ENCODE peak calls at places on chromosomes 12 and 14, in six cellular contexts. P, W, F, Z, T and R are unnamed samples.

GRCh38 chr14:29529418-29529817 is 398.2 kb downstream of the PRKD1 start:
- DNase-seq in P (no peak), W (peak), F (peak), Z (no peak), T (no peak), R (no peak)

GRCh38 chr12:47783821-47784819 is 11.1 kb downstream of the SLC48A1 start:
- DNase-seq in P (no peak), W (no peak), F (no peak), Z (no peak), T (no peak), R (no peak)

GRCh38 chr14:30312214-30312613 is 246.7 kb upstream of the G2E3 start:
- DNase-seq in P (no peak), W (no peak), F (no peak), Z (no peak), T (no peak), R (no peak)

GRCh38 chr14:50410921-50411320 is 14.2 kb upstream of the CDKL1 start:
- DNase-seq in P (no peak), W (peak), F (no peak), Z (no peak), T (no peak), R (no peak)

GRCh38 chr12:68623984-68624383 is 13.3 kb downstream of the RAP1B start:
- DNase-seq in P (no peak), W (no peak), F (no peak), Z (no peak), T (no peak), R (no peak)

GRCh38 chr14:21233457-21234076 is 35.7 kb downstream of the HNRNPC start:
- DNase-seq in P (no peak), W (no peak), F (peak), Z (peak), T (no peak), R (no peak)

GRCh38 chr14:34721129-34721528 is 6.7 kb upstream of the CFL2 start:
- DNase-seq in P (no peak), W (no peak), F (no peak), Z (no peak), T (no peak), R (no peak)

GRCh38 chr14:54395284-54395683 is 1.5 kb upstream of the CDKN3 start:
- DNase-seq in P (no peak), W (no peak), F (no peak), Z (no peak), T (no peak), R (no peak)

GRCh38 chr12:4161718-4162117 is 111.8 kb upstream of the CCND2 start:
- DNase-seq in P (no peak), W (no peak), F (no peak), Z (no peak), T (no peak), R (no peak)

GRCh38 chr14:104222396-104223036 is 84.1 kb downstream of the KIF26A start:
- DNase-seq in P (no peak), W (no peak), F (no peak), Z (no peak), T (no peak), R (no peak)

GRCh38 chr14:90518941-90519256 is 122.1 kb downstream of the CALM1 start:
- DNase-seq in P (no peak), W (no peak), F (peak), Z (peak), T (no peak), R (no peak)
- TF ChIP-seq CTCF in P (no peak), W (peak), F (peak), Z (peak), T (peak), R (peak)

GRCh38 chr12:31728917-31729640 is at the start of gene AMN1:
- DNase-seq in P (peak), W (peak), F (peak), Z (peak), T (peak), R (peak)
- TF ChIP-seq CTCF in P (peak), W (no peak), F (no peak), Z (no peak), T (no peak), R (no peak)

DNA sequence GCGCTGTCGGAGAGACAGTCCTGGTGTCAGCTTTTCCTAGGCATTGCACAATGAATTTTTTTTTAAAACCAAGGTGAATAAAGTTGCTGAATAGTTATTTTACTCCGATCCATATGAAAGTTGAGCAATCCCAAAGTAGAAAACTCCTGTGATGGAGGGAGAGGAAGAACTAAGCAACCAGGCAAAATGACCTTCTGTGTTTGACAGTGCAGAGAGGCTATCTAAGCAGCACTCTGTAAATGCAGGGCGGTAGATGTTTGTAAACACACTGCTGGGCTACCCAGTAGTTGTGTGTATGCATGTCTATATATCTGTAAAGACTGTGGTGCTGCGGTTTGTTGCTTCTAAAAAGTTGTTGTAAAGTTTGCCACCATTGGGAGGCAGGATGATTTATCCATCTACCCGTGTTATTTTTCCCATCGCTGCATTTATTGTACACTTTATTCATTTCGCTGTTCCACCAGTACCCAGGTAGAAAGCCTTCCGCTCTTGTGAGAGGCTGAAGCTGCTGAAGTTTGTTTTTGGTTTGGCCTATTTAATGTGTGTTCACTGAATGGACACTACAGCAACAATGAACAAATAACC is 1.3 kb downstream of the ETV6 start:
- DNase-seq in P (no peak), W (peak), F (peak), Z (no peak), T (no peak), R (no peak)
- TF ChIP-seq CTCF in P (no peak), W (peak), F (no peak), Z (peak), T (no peak), R (no peak)

DNA sequence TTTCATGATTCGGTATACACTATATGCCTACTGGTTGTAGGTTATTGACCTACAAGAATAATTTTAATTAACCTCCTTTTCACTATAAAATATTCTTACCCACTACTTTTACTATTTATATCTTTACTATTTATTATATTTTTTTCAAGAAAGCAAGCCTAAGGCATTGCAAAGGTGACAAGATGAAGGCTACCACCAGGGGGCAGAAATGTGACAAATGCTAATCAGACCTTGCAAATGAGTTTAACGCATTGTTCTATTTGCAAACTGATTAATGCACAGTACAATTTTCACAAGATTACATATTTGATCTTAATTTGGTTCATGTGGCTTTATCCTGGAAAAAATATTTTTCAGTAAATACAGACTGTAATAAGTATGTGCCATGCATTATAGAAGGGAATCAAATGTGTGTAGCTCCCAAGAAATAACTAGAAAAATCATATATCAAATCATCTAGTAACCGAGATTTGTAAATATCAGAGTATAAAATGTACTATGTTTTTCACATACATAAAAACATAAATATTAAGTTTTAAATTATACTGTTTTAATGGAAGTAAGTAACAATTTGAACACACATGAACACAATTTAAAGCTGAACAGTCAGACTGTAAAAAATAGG is 107.0 kb downstream of the ADAMTS20 start:
- DNase-seq in P (no peak), W (peak), F (peak), Z (peak), T (no peak), R (no peak)
- TF ChIP-seq CTCF in P (peak), W (peak), F (peak), Z (peak), T (peak), R (peak)

GRCh38 chr12:5904441-5904840 is 40.6 kb downstream of the ANO2 start:
- DNase-seq in P (no peak), W (no peak), F (no peak), Z (no peak), T (no peak), R (no peak)

GRCh38 chr12:5901416-5901815 is 43.6 kb downstream of the ANO2 start:
- DNase-seq in P (no peak), W (no peak), F (no peak), Z (no peak), T (no peak), R (no peak)

GRCh38 chr12:5900533-5901255 is 44.4 kb downstream of the ANO2 start:
- DNase-seq in P (no peak), W (no peak), F (no peak), Z (no peak), T (no peak), R (no peak)

GRCh38 chr12:5902736-5903135 is 42.3 kb downstream of the ANO2 start:
- DNase-seq in P (no peak), W (no peak), F (no peak), Z (no peak), T (no peak), R (no peak)

DNA sequence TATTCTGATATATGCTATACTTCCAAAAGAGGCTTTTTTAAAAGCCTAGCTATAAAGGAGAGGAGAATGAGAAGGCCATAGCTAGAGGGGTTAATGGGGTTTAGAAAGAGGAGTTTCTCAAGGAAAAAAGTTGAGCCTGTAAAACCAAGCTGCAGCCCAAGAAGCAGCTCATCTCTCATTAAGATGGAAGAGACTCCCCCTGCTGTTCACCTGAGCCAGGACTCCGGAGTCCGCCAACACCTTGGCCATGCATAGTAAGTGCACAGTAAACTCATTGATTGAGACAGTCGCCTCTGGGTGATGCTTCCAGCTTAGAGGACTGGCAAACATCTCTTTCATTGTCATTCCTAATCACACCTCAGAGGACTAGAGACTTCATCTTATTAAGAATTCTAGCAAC is 46.2 kb downstream of the ANO2 start:
- DNase-seq in P (no peak), W (no peak), F (peak), Z (peak), T (no peak), R (no peak)
- TF ChIP-seq CTCF in P (no peak), W (no peak), F (no peak), Z (no peak), T (no peak), R (no peak)

GRCh38 chr12:20368653-20369163 is 371 bp downstream of the PDE3A start:
- DNase-seq in P (no peak), W (peak), F (no peak), Z (peak), T (peak), R (no peak)
- TF ChIP-seq CTCF in P (no peak), W (no peak), F (no peak), Z (no peak), T (no peak), R (no peak)

DNA sequence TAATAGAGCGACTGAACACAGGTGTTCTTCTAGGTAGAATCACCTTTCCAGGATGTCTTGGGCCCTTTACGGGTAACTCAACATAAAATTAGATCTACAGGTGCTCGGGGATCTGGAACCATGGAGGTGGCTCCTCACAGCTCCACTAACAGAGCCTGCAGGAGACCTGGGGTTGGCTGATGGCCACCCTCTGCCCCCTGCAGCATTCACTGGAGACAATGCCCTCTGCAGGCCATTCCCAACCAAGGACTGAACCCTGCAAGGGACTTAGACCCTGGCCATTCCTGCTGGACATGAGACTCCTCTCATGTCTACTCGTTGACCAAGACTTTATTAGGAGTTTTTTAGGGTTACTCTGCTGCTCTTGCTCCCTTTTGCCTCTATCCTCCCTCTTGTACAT is 58.5 kb upstream of the PPP4R3A start:
- DNase-seq in P (no peak), W (no peak), F (no peak), Z (peak), T (no peak), R (no peak)
- TF ChIP-seq CTCF in P (no peak), W (no peak), F (no peak), Z (no peak), T (no peak), R (no peak)

DNA sequence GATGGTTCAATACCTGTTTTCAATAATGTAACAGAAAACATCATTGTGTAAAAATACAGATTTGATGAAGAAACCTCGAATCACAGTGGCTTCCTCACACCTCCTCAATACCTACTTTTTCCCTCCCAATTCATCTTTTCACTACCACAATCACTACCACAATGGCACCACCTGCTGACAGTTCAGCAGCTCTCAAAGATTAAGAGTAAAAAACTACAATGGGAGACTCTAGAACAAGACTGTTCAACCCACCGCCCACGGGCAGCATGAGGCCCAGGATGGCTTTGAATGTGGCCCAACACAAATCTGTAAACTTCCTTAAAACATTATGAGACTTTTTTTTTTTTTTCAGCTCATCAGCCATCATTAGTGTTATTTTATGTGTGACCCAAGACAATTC is 15.2 kb downstream of the MED6 start:
- DNase-seq in P (no peak), W (no peak), F (no peak), Z (peak), T (no peak), R (no peak)
- TF ChIP-seq CTCF in P (no peak), W (no peak), F (no peak), Z (no peak), T (no peak), R (no peak)

DNA sequence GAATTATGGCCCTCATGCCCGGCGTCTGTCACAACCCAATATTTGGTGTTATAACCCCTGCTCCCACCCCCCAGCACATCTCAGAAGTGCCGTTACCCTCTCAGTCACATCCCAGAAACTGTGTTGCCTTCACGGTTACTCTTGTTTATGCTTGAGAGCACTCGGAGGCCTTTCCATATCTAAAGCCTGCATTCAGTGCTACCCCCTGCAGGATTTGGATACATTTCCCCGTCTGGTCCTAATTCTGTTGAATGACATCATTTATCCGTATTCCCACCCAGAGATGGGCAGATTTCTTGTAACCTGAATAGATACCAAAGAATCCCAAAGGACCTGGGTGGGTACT is 19.1 kb upstream of the FOS start:
- DNase-seq in P (no peak), W (no peak), F (no peak), Z (no peak), T (no peak), R (no peak)
- TF ChIP-seq CTCF in P (no peak), W (peak), F (no peak), Z (no peak), T (no peak), R (no peak)